ENCODE peak calls at places on chromosome 12, in seven cellular contexts. P, T, H, W, V, Y and B are unnamed samples.

GRCh38 chr12:30806989-30807694 is 52.4 kb upstream of the CAPRIN2 start:
- DNase-seq in P (no peak), T (peak; percentile 29), H (no peak), W (peak; percentile 33), V (peak; percentile 53), Y (no peak), B (no peak)

GRCh38 chr12:13251496-13251895 is 55.0 kb downstream of the EMP1 start:
- DNase-seq in P (no peak), T (no peak), H (no peak), W (no peak), V (no peak), Y (no peak), B (no peak)

GRCh38 chr12:127773520-127773919 is 493.4 kb upstream of the TMEM132C start:
- DNase-seq in P (no peak), T (no peak), H (no peak), W (no peak), V (no peak), Y (no peak), B (no peak)

GRCh38 chr12:79373896-79374499 is 316.8 kb downstream of the PAWR start:
- DNase-seq in P (no peak), T (no peak), H (no peak), W (peak; percentile 11), V (no peak), Y (no peak), B (no peak)

GRCh38 chr12:84599539-84599938 is 313.1 kb downstream of the SLC6A15 start:
- DNase-seq in P (no peak), T (no peak), H (peak; percentile 56), W (peak; percentile 9), V (no peak), Y (no peak), B (no peak)

GRCh38 chr12:123732251-123732650 is 20.1 kb downstream of the ATP6V0A2 start:
- DNase-seq in P (no peak), T (no peak), H (no peak), W (no peak), V (no peak), Y (no peak), B (no peak)

GRCh38 chr12:106721931-106722330 is 52.6 kb upstream of the RIC8B start:
- DNase-seq in P (no peak), T (no peak), H (no peak), W (no peak), V (no peak), Y (no peak), B (no peak)

GRCh38 chr12:64566882-64567517 is 43.3 kb upstream of the RASSF3 start:
- DNase-seq in P (no peak), T (no peak), H (no peak), W (no peak), V (no peak), Y (no peak), B (no peak)

GRCh38 chr12:93825501-93825888 is 148.3 kb downstream of the CRADD start:
- DNase-seq in P (no peak), T (no peak), H (no peak), W (no peak), V (no peak), Y (no peak), B (no peak)

GRCh38 chr12:57224973-57225679 is 4.4 kb upstream of the SHMT2 start:
- DNase-seq in P (no peak), T (no peak), H (no peak), W (peak; percentile 26), V (no peak), Y (no peak), B (no peak)

GRCh38 chr12:4909734-4910501 is at the start of gene KCNA1:
- DNase-seq in P (no peak), T (peak; percentile 31), H (no peak), W (no peak), V (no peak), Y (no peak), B (peak; percentile 52)

GRCh38 chr12:121799175-121799841 is 4.5 kb upstream of the SETD1B start:
- DNase-seq in P (peak; percentile 58), T (peak; percentile 79), H (no peak), W (peak; percentile 89), V (peak; percentile 88), Y (peak; percentile 36), B (peak; percentile 80)

GRCh38 chr12:88579572-88579940 is 715 bp downstream of the KITLG start:
- DNase-seq in P (peak; percentile 54), T (peak; percentile 58), H (no peak), W (peak; percentile 29), V (peak; percentile 48), Y (no peak), B (peak; percentile 69)

GRCh38 chr12:98645572-98646067 is 530 bp downstream of the APAF1 start:
- DNase-seq in P (peak; percentile 27), T (no peak), H (no peak), W (no peak), V (no peak), Y (no peak), B (no peak)

GRCh38 chr12:47808049-47808448 is 11.7 kb downstream of the HDAC7 start:
- DNase-seq in P (no peak), T (peak; percentile 70), H (no peak), W (peak; percentile 43), V (no peak), Y (peak; percentile 45), B (no peak)

GRCh38 chr12:109542876-109543275 is 30.4 kb downstream of the MMAB start:
- DNase-seq in P (no peak), T (no peak), H (no peak), W (no peak), V (no peak), Y (no peak), B (no peak)

GRCh38 chr12:26870491-26871419 is 37.8 kb upstream of the ITPR2 start:
- DNase-seq in P (no peak), T (peak; percentile 33), H (peak; percentile 27), W (no peak), V (no peak), Y (no peak), B (no peak)